ENCODE peak calls at places on chromosomes 6 and 20, in four cellular contexts. Q is progenitor cell of endocrine pancreas, L is cardiac septum, S is AG04450. T is an unnamed sample.

GRCh38 chr6:79632580-79632979 is 1.5 kb downstream of the SH3BGRL2 start:
- DNase-seq in S (no peak), Q (no peak), L (no peak), T (no peak)

GRCh38 chr6:49653942-49654341 is 17.3 kb upstream of the RHAG start:
- DNase-seq in L (no peak), S (no peak), Q (no peak), T (no peak)

GRCh38 chr20:13665709-13666108 is 27.0 kb upstream of the TASP1 start:
- DNase-seq in S (no peak), L (no peak), Q (no peak), T (no peak)

GRCh38 chr6:90098637-90099036 is 198.0 kb downstream of the BACH2 start:
- DNase-seq in L (no peak), S (no peak), Q (no peak), T (no peak)

GRCh38 chr6:162177733-162178132 is 549.8 kb downstream of the PRKN start:
- DNase-seq in S (no peak), Q (no peak), L (no peak), T (no peak)

GRCh38 chr6:54516331-54516730 is 208.1 kb downstream of the TINAG start:
- DNase-seq in S (no peak), L (no peak), Q (no peak), T (no peak)

GRCh38 chr20:51175724-51176123 is 152.8 kb upstream of the KCNG1 start:
- DNase-seq in Q (no peak), L (peak), S (no peak), T (no peak)

GRCh38 chr6:93036835-93037234 is 382.5 kb downstream of the EPHA7 start:
- DNase-seq in S (no peak), Q (no peak), L (no peak), T (peak)

GRCh38 chr6:22448311-22448711 is 121.1 kb upstream of the HDGFL1 start:
- DNase-seq in L (no peak), Q (no peak), S (peak), T (no peak)

GRCh38 chr6:146741609-146742008 is 142.8 kb downstream of the ADGB start:
- DNase-seq in L (no peak), S (no peak), Q (no peak), T (no peak)

GRCh38 chr20:33111306-33111705 is 31.9 kb downstream of the BPIFB4 start:
- DNase-seq in S (no peak), Q (no peak), L (peak), T (no peak)

GRCh38 chr20:51500311-51500710 is 42.2 kb downstream of the NFATC2 start:
- DNase-seq in Q (no peak), S (no peak), L (no peak), T (no peak)

GRCh38 chr6:157769776-157770430 is 53.1 kb upstream of the SNX9 start:
- DNase-seq in Q (no peak), L (no peak), S (no peak), T (no peak)

GRCh38 chr6:123380257-123380656 is 256.5 kb downstream of the TRDN start:
- DNase-seq in Q (no peak), S (no peak), L (no peak), T (peak)

GRCh38 chr6:4908062-4908461 is 95.8 kb downstream of the RPP40 start:
- DNase-seq in Q (no peak), S (no peak), L (no peak), T (no peak)

GRCh38 chr20:63224272-63225081 is 8.5 kb upstream of the YTHDF1 start:
- DNase-seq in Q (no peak), S (no peak), L (no peak), T (no peak)

GRCh38 chr6:130679684-130680083 is 147.5 kb upstream of the SMLR1 start:
- DNase-seq in Q (no peak), S (no peak), L (no peak), T (no peak)

GRCh38 chr20:24309596-24309995 is 159.8 kb upstream of the SYNDIG1 start:
- DNase-seq in Q (no peak), L (no peak), S (no peak), T (no peak)

GRCh38 chr20:61805781-61806180 is 259.9 kb downstream of the TAF4 start:
- DNase-seq in L (no peak), Q (no peak), S (no peak), T (no peak)

GRCh38 chr6:159828074-159828473 is 28.0 kb downstream of the PNLDC1 start:
- DNase-seq in L (no peak), S (no peak), Q (no peak), T (no peak)

GRCh38 chr20:62945771-62946339 is 6.7 kb upstream of the SLC17A9 start:
- DNase-seq in L (no peak), Q (no peak), S (no peak), T (no peak)

GRCh38 chr6:53179961-53180651 is 31.5 kb upstream of the GCM1 start:
- DNase-seq in S (no peak), Q (no peak), L (no peak), T (no peak)

GRCh38 chr6:150072201-150072600 is 3.3 kb upstream of the ULBP3 start:
- DNase-seq in L (no peak), Q (no peak), S (no peak), T (no peak)

GRCh38 chr20:43583982-43584432 is 6.7 kb upstream of the IFT52 start:
- DNase-seq in Q (no peak), L (no peak), S (peak), T (no peak)

GRCh38 chr6:108903796-108904195 is 55.6 kb downstream of the ARMC2 start:
- DNase-seq in S (no peak), L (no peak), Q (no peak), T (no peak)

GRCh38 chr6:34813028-34813742 is 21.3 kb downstream of the BLTP3A start:
- DNase-seq in L (no peak), Q (no peak), S (no peak), T (no peak)

GRCh38 chr20:32456869-32457421 is 98.8 kb downstream of the ASXL1 start:
- DNase-seq in S (no peak), L (no peak), Q (peak), T (no peak)

GRCh38 chr6:16947461-16948159 is 154.2 kb upstream of the STMND1 start:
- DNase-seq in L (no peak), S (peak), Q (no peak), T (peak)

GRCh38 chr6:142947702-142948480 is 2.9 kb upstream of the HIVEP2 start:
- DNase-seq in Q (no peak), S (no peak), L (no peak), T (no peak)

GRCh38 chr6:30726506-30727413 is 6.6 kb downstream of the TUBB start:
- DNase-seq in S (no peak), Q (no peak), L (no peak), T (no peak)

GRCh38 chr6:169266746-169267629 is 13.3 kb upstream of the THBS2 start:
- DNase-seq in L (no peak), Q (no peak), S (no peak), T (no peak)

GRCh38 chr6:112839525-112839961 is 492.4 kb downstream of the RFPL4B start:
- DNase-seq in L (no peak), S (peak), Q (no peak), T (peak)

GRCh38 chr20:5774438-5774837 is 24.2 kb downstream of the SHLD1 start:
- DNase-seq in S (no peak), Q (no peak), L (no peak), T (no peak)

GRCh38 chr6:15479761-15480160 is 183.1 kb downstream of the DTNBP1 start:
- DNase-seq in S (no peak), Q (no peak), L (no peak), T (no peak)

GRCh38 chr6:49890988-49891387 is 24.7 kb upstream of the CRISP1 start:
- DNase-seq in Q (no peak), L (no peak), S (no peak), T (peak)

GRCh38 chr6:30037182-30037788 is 23.8 kb upstream of the POLR1H start:
- DNase-seq in L (no peak), Q (no peak), S (no peak), T (no peak)

GRCh38 chr20:23200914-23201313 is 114.8 kb upstream of the CD93 start:
- DNase-seq in Q (peak), S (no peak), L (no peak), T (no peak)

T was measured in SK-N-MC.